ENCODE peak calls at places on chromosomes 4 and X, in five cellular contexts. V is GM23338, T is K562, U is sigmoid colon, M is upper lobe of left lung. J is an unnamed sample. For H3K4me1, the result is how much of the 10 kb centered on the place peaks cover.

GRCh38 chr4:140152760-140153418 is 1.1 kb downstream of the MAML3 start:
- DNase-seq in M (peak), U (peak), T (no peak), V (peak), J (no peak)

GRCh38 chr4:66564901-66565648 is 894.8 kb upstream of the EPHA5 start:
- DNase-seq in M (no peak), T (no peak), U (no peak), V (no peak), J (no peak)

GRCh38 chr4:1318488-1319213 is 28.4 kb upstream of the UVSSA start:
- DNase-seq in V (peak), M (peak), T (peak), U (no peak), J (no peak)

GRCh38 chr4:145098675-145099037 is 545 bp downstream of the ABCE1 start:
- DNase-seq in M (no peak), V (no peak), U (peak), T (no peak), J (no peak)

GRCh38 chr4:186924723-186925122 is 201.1 kb upstream of the FAT1 start:
- DNase-seq in V (no peak), U (no peak), T (no peak), M (no peak), J (no peak)

GRCh38 chrX:25003066-25003849 is 12.5 kb downstream of the ARX start:
- DNase-seq in T (no peak), U (no peak), V (peak), M (peak), J (no peak)

GRCh38 chr4:186902361-186902760 is 178.7 kb upstream of the FAT1 start:
- DNase-seq in T (no peak), U (no peak), M (no peak), V (no peak), J (no peak)

GRCh38 chr4:124079174-124079780 is 633.3 kb downstream of the ANKRD50 start:
- DNase-seq in U (no peak), M (no peak), V (no peak), T (no peak), J (no peak)

GRCh38 chrX:68532828-68533227 is 34.0 kb downstream of the YIPF6 start:
- DNase-seq in V (no peak), M (no peak), T (no peak), U (no peak), J (no peak)

GRCh38 chr4:80876810-80877209 is 153.7 kb upstream of the BMP3 start:
- DNase-seq in V (no peak), T (no peak), U (no peak), M (no peak), J (no peak)

GRCh38 chr4:80875642-80876041 is 154.9 kb upstream of the BMP3 start:
- DNase-seq in U (no peak), V (no peak), T (no peak), M (no peak), J (no peak)

DNA sequence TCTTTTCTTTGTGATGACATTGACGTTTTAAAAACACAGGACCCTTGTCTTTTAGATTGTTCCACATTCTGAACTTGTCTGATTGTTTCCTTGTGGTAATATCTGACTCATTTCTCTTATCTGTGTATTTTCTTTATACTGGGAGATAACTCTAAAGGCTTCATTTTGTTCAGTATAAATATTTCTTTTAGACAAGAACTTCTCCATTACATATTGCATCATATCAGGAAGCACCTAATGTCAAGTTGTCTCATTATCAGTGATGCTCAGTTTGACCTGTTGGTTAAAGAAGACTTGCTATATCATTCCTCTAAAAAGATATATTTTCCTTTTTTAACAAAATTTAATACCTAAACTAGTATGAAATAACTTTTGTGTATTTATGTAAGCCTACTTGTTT is 152.3 kb upstream of the BMP3 start:
- DNase-seq in T (no peak), M (no peak), U (no peak), V (no peak), J (no peak)
- H3K4me1 ChIP-seq in T (under half), M (under half), U (under half), V (under half), J (under half)

DNA sequence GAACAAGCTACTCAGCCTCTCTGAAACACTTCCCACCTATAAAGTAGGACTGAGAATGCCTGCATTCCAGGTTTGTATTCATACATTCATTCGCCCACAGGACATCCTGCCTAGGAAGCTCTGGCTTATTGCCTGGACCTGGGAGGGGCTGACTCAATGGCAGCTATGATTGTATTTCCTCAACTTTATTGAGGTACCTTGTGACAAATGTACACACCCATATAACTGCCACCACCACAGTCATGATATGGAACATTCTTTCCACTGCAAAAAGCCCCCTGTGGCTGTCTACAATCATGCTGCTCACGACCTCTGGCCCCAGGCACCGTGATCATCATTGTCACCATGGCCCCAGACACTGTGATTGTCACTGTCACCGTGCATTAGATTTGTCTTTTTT is 68.3 kb downstream of the ABLIM2 start:
- DNase-seq in U (no peak), T (no peak), M (no peak), V (no peak), J (no peak)
- TF ChIP-seq POLR2AphosphoS5 in U (no peak), T (no peak), M (no peak), V (no peak), J (peak)

DNA sequence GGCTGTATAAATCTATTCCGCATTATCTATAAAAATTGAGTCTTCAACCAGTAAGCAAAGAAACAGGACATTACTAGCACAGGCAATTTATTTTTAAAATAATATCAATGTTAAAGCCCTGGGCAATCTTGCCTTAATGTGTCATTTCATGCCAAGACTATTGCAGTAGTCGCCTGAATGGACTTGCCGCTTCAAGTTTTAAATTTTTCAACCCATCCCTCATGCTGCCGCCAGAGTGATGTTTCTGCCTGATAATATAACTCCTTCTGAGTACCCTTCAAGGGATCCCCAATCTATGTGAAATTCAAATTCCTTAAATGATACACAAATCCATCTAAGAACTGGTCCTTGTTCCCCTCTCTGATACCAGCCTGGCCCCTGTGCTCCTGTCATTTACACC is 66.9 kb downstream of the PRSS12 start:
- DNase-seq in V (no peak), T (no peak), M (no peak), U (no peak), J (no peak)
- H3K4me1 ChIP-seq in V (under half), T (under half), M (under half), U (under half), J (under half)

GRCh38 chrX:135521405-135522131 is 1.1 kb downstream of the INTS6L start:
- DNase-seq in M (peak), V (peak), T (peak), U (peak), J (no peak)
- TF ChIP-seq POLR2AphosphoS5 in M (peak), V (peak), T (peak), U (peak), J (no peak)

GRCh38 chr4:74534121-74534520 is 89.2 kb downstream of the AREG start:
- DNase-seq in V (no peak), T (no peak), U (no peak), M (no peak), J (no peak)

GRCh38 chr4:74537459-74537858 is 92.5 kb downstream of the AREG start:
- DNase-seq in T (no peak), U (no peak), M (no peak), V (no peak), J (no peak)

GRCh38 chr4:74535471-74535870 is 90.5 kb downstream of the AREG start:
- DNase-seq in M (no peak), T (no peak), V (no peak), U (no peak), J (no peak)

GRCh38 chr4:74536557-74536956 is 91.6 kb downstream of the AREG start:
- DNase-seq in M (no peak), T (no peak), U (no peak), V (no peak), J (no peak)

GRCh38 chr4:74534936-74535335 is 90.0 kb downstream of the AREG start:
- DNase-seq in M (no peak), T (no peak), U (no peak), V (no peak), J (no peak)
- H3K4me1 ChIP-seq in M (under half), T (under half), U (under half), V (under half), J (under half)

GRCh38 chr4:151408630-151409469 is at the start of gene FHIP1A:
- DNase-seq in M (peak), V (peak), T (peak), U (peak), J (no peak)
- TF ChIP-seq POLR2AphosphoS5 in M (peak), V (peak), T (no peak), U (no peak), J (peak)

GRCh38 chrX:150573702-150574101 is 5.3 kb downstream of the MTM1 start:
- DNase-seq in V (no peak), T (no peak), M (no peak), U (no peak), J (no peak)
- H3K4me1 ChIP-seq in V (under half), T (under half), M (under half), U (under half), J (under half)

DNA sequence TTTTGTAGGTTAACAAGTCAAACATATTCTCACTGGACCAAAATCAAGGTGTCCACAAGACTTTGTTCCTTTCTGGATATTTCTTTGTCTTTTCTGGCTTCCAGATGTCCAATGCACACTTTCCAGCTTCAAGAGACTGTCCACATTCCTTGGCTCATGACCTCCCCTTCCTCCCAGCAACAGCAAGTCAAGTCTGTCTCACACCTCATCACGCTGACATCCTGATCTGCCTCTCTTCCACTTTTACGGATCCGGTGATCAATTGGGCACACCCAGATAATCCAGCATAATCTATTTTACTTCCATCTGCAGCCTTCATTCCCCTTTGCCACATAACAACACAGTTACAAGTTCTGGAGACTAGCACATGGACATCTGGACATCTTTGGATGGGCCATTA is 9.6 kb downstream of the TIFA start:
- DNase-seq in T (no peak), U (no peak), M (no peak), V (no peak), J (no peak)
- TF ChIP-seq POLR2AphosphoS5 in T (no peak), U (no peak), M (no peak), V (no peak), J (no peak)

GRCh38 chr4:4374388-4375098 is 12.4 kb upstream of the NSG1 start:
- DNase-seq in M (no peak), U (no peak), T (no peak), V (no peak), J (no peak)
- H3K4me1 ChIP-seq in M (under half), U (under half), T (under half), V (under half), J (under half)

DNA sequence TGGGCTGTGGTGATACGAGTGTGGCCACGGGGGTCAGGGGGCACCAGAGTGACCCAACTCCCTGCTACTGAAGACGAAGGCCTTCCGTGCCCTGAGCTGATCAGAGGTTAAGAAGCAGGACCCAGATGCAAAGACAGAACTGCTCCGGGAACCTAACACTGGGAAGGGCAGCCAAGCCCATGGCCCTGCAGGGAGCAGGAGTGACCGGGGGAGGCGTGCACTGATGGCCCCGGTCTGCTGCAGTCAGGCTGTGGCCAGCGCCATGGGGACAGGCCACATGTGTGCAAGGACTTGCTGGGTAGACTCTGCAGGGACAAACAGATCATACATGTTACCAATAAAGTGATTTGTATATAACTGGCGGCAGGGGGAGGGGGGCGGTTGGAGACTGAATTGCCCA is 74.6 kb downstream of the ACOX3 start:
- DNase-seq in T (no peak), M (no peak), V (no peak), U (no peak), J (no peak)
- TF ChIP-seq POLR2AphosphoS5 in T (no peak), M (peak), V (no peak), U (no peak), J (no peak)